ENCODE peak calls at places on chromosome X, in five cellular contexts. K, U, Y, A and Q are unnamed samples.

GRCh38 chrX:153884136-153885076 is 1.6 kb downstream of the L1CAM start:
- DNase-seq in A (no peak), U (no peak), K (no peak), Y (no peak), Q (no peak)

GRCh38 chrX:44245730-44246129 is 97.7 kb downstream of the EFHC2 start:
- DNase-seq in A (no peak), Y (no peak), U (no peak), K (no peak), Q (no peak)

GRCh38 chrX:1386338-1387127 is 5.4 kb downstream of the SLC25A6 start:
- DNase-seq in K (no peak), A (no peak), Y (no peak), U (no peak), Q (no peak)

GRCh38 chrX:283115-283845 is 2.1 kb downstream of the PLCXD1 start:
- DNase-seq in A (peak), U (peak), K (peak), Y (peak), Q (peak)

GRCh38 chrX:13082286-13083065 is 38.1 kb upstream of the FAM9C start:
- DNase-seq in A (no peak), U (no peak), Y (no peak), K (no peak), Q (no peak)

GRCh38 chrX:8988456-8988855 is 45.5 kb downstream of the FAM9B start:
- DNase-seq in A (no peak), K (peak), Y (no peak), U (peak), Q (no peak)

GRCh38 chrX:40107291-40108083 is 9.7 kb upstream of the BCOR start:
- DNase-seq in A (peak), U (no peak), Y (no peak), K (no peak), Q (peak)

GRCh38 chrX:139811942-139812629 is 104.1 kb upstream of the MCF2 start:
- DNase-seq in K (no peak), U (no peak), Y (no peak), A (no peak), Q (no peak)

GRCh38 chrX:102930990-102931756 is 5.9 kb upstream of the RAB40AL start:
- DNase-seq in A (no peak), K (peak), U (no peak), Y (no peak), Q (no peak)

GRCh38 chrX:149032449-149032848 is 472.7 kb downstream of the IDS start:
- DNase-seq in K (no peak), Y (no peak), U (no peak), A (no peak), Q (no peak)

GRCh38 chrX:100447563-100448397 is 37.7 kb upstream of the PCDH19 start:
- DNase-seq in K (no peak), A (no peak), Y (no peak), U (peak), Q (no peak)

GRCh38 chrX:40152706-40153334 is 55.1 kb upstream of the BCOR start:
- DNase-seq in Y (no peak), U (no peak), A (peak), K (no peak), Q (no peak)

GRCh38 chrX:47191806-47192401 is 1.7 kb upstream of the UBA1 start:
- DNase-seq in A (no peak), Y (no peak), U (no peak), K (no peak), Q (no peak)

GRCh38 chrX:22095306-22095705 is 63.2 kb downstream of the PHEX start:
- DNase-seq in U (peak), Y (no peak), K (no peak), A (no peak), Q (no peak)

GRCh38 chrX:40947276-40947675 is 138.0 kb upstream of the USP9X start:
- DNase-seq in Y (no peak), A (no peak), K (no peak), U (peak), Q (no peak)

GRCh38 chrX:120514236-120514635 is 45.1 kb upstream of the LAMP2 start:
- DNase-seq in A (no peak), Y (no peak), K (no peak), U (peak), Q (no peak)

GRCh38 chrX:72128881-72129280 is 2.8 kb downstream of the RTL5 start:
- DNase-seq in Y (no peak), A (no peak), U (no peak), K (no peak), Q (no peak)

GRCh38 chrX:71917621-71918341 is 7.1 kb downstream of the NHSL2 start:
- DNase-seq in A (no peak), U (no peak), Y (no peak), K (no peak), Q (no peak)

GRCh38 chrX:77444075-77444474 is 3.1 kb upstream of the FGF16 start:
- DNase-seq in U (no peak), A (no peak), Y (no peak), K (no peak), Q (no peak)

GRCh38 chrX:72027024-72027913 is 104.4 kb downstream of the RTL5 start:
- DNase-seq in U (no peak), Y (no peak), A (no peak), K (no peak), Q (no peak)

GRCh38 chrX:72062890-72063289 is 68.8 kb downstream of the RTL5 start:
- DNase-seq in Y (no peak), A (no peak), K (no peak), U (no peak), Q (no peak)

GRCh38 chrX:24245201-24245600 is 68.7 kb downstream of the SUPT20HL2 start:
- DNase-seq in A (no peak), U (peak), Y (no peak), K (peak), Q (no peak)

GRCh38 chrX:10072786-10073568 is 83.8 kb upstream of the CLCN4 start:
- DNase-seq in U (no peak), K (no peak), Y (no peak), A (no peak), Q (no peak)

GRCh38 chrX:65406532-65406931 is 128.1 kb downstream of the LAS1L start:
- DNase-seq in K (no peak), A (peak), U (no peak), Y (no peak), Q (no peak)

GRCh38 chrX:49995021-49995731 is 72.8 kb downstream of the CLCN5 start:
- DNase-seq in A (no peak), U (peak), K (no peak), Y (no peak), Q (no peak)

GRCh38 chrX:22803353-22803752 is 196.4 kb upstream of the DDX53 start:
- DNase-seq in U (no peak), K (no peak), A (no peak), Y (no peak), Q (no peak)

GRCh38 chrX:13952581-13952980 is 77.1 kb downstream of the GEMIN8 start:
- DNase-seq in U (no peak), Y (no peak), K (no peak), A (no peak), Q (no peak)

GRCh38 chrX:38282044-38282443 is 45.3 kb downstream of the RPGR start:
- DNase-seq in K (no peak), A (no peak), Y (no peak), U (no peak), Q (no peak)
- TF ChIP-seq CTCF in K (peak), A (no peak), Y (no peak), U (peak), Q (no peak)

GRCh38 chrX:30343206-30343605 is 34.0 kb upstream of the NR0B1 start:
- DNase-seq in Y (no peak), U (no peak), A (no peak), K (no peak), Q (no peak)
- TF ChIP-seq CTCF in Y (no peak), U (no peak), A (no peak), K (no peak), Q (no peak)

GRCh38 chrX:68705986-68706385 is 58.5 kb downstream of the STARD8 start:
- DNase-seq in Y (no peak), U (no peak), A (no peak), K (no peak), Q (no peak)

GRCh38 chrX:68708503-68709290 is 61.2 kb downstream of the STARD8 start:
- DNase-seq in Y (no peak), A (no peak), K (no peak), U (no peak), Q (no peak)

GRCh38 chrX:68711845-68712244 is 64.4 kb downstream of the STARD8 start:
- DNase-seq in K (no peak), Y (no peak), U (no peak), A (no peak), Q (no peak)

GRCh38 chrX:68714856-68715255 is 67.4 kb downstream of the STARD8 start:
- DNase-seq in A (no peak), U (no peak), Y (no peak), K (no peak), Q (no peak)

GRCh38 chrX:68710870-68711576 is 63.6 kb downstream of the STARD8 start:
- DNase-seq in A (no peak), U (peak), K (no peak), Y (no peak), Q (no peak)
- TF ChIP-seq CTCF in A (no peak), U (peak), K (peak), Y (no peak), Q (no peak)

DNA sequence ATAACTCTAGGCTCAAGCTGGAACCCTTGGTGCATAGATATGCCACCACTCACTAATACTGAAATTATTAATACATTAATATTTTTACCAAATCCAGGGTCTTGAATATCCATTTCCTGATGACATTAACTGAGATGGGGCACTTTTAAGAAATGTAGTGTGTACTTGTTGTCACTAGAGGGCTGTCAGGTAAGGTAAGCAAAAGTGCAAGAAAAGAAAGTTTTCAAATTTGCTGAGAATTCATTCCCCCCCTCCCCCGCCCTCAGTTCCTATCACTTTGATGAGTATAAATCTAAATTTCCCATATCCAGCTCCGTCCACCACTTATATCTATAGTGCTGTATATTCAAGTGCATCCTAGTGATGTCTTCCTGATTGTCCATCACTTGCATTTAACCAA is 20.5 kb upstream of the WDR44 start:
- DNase-seq in K (no peak), A (no peak), U (peak), Y (no peak), Q (no peak)
- TF ChIP-seq CTCF in K (peak), A (no peak), U (peak), Y (no peak), Q (no peak)

DNA sequence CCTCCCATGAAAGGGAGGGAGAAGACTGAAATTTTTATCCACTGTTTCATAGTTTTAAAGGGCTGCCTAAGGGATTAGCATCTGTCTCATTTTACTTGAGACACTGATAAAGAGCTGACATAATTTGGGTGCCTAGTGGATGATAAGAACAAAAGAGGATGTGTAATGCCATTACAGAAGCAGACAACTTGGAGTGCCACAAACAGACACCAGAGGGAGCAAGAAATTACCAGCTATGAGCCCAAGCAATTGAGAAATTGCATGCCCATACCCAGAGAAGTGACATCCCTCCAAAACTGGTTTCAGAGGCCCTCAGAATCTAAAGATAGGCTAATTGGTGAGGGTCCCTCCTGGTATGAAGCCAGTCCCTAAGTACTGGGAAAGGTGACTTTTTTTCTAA is 38.5 kb upstream of the POU3F4 start:
- DNase-seq in A (no peak), Y (no peak), K (no peak), U (peak), Q (no peak)
- TF ChIP-seq CTCF in A (no peak), Y (no peak), K (no peak), U (peak), Q (no peak)

DNA sequence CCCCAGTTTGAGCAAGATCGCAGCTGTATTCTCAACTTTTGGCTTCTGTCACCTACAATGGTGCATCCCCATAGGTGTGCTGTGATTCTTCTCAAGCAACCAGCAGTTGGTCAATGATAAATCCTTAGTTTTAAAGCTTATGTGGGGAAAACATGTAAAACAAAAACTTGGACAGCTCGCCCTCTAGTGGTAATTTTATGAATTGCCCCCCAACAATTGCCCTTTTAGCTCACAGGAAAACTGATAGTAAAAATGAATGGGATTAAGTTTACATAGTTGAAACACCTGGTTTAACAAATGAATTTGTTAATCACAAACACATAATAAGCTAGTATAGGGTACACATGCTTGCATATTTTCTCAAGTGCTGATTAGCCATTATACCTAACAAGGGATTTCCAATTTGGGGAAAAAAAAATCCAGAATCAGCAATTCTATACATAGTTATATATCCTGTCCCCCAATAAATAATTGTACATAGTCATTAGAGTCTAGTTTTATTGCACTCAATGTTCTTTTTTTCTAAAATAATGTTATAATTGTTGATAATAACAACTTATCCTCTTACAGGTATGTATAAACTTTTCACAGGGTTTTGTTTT is 30.1 kb downstream of the TEX13A start:
- DNase-seq in K (no peak), Y (no peak), A (no peak), U (peak), Q (no peak)
- TF ChIP-seq CTCF in K (peak), Y (peak), A (peak), U (peak), Q (no peak)

GRCh38 chrX:107447642-107448041 is 1.8 kb upstream of the FRMPD3 start:
- DNase-seq in U (no peak), Y (no peak), K (no peak), A (no peak), Q (no peak)

GRCh38 chrX:107451754-107452153 is 2.3 kb downstream of the FRMPD3 start:
- DNase-seq in U (no peak), K (no peak), A (no peak), Y (no peak), Q (no peak)

GRCh38 chrX:107450823-107451509 is 1.5 kb downstream of the FRMPD3 start:
- DNase-seq in A (no peak), Y (peak), U (no peak), K (no peak), Q (no peak)

GRCh38 chrX:107449490-107450175 is at the start of gene FRMPD3:
- DNase-seq in U (no peak), A (peak), K (no peak), Y (no peak), Q (no peak)

GRCh38 chrX:107448625-107449468 is 605 bp upstream of the FRMPD3 start:
- DNase-seq in Y (no peak), K (no peak), U (no peak), A (peak), Q (no peak)
- TF ChIP-seq CTCF in Y (no peak), K (no peak), U (no peak), A (no peak), Q (no peak)